ENCODE peak calls at places on chromosomes 12 and 14, in eight cellular contexts. X is A549, Q is stomach, B is HepG2, O is SK-N-SH, I is sigmoid colon, A is suprapubic skin, J is upper lobe of left lung. N is an unnamed sample.

GRCh38 chr12:101832030-101832429 is 1.3 kb upstream of the GNPTAB start:
- DNase-seq in B (no peak), I (no peak), A (no peak), X (no peak), J (no peak), Q (no peak), O (no peak), N (no peak)

GRCh38 chr12:5064913-5065490 is 21.3 kb downstream of the KCNA5 start:
- DNase-seq in Q (no peak), X (no peak), B (no peak), J (no peak), A (no peak), I (no peak), O (no peak), N (no peak)

GRCh38 chr14:95025218-95025617 is 132.1 kb downstream of the DICER1 start:
- DNase-seq in Q (no peak), X (no peak), B (no peak), I (no peak), A (no peak), J (no peak), O (no peak), N (no peak)

GRCh38 chr12:33581613-33582122 is 142.0 kb upstream of the SYT10 start:
- DNase-seq in X (no peak), Q (no peak), O (no peak), I (no peak), A (no peak), J (no peak), B (no peak), N (no peak)

GRCh38 chr14:49549881-49550280 is 36.3 kb downstream of the RPS29 start:
- DNase-seq in A (no peak), J (no peak), O (no peak), X (peak), I (no peak), Q (no peak), B (no peak), N (no peak)

GRCh38 chr14:35999264-35999663 is 173.1 kb downstream of the BRMS1L start:
- DNase-seq in B (no peak), Q (no peak), I (no peak), A (no peak), J (no peak), O (no peak), X (no peak), N (no peak)

GRCh38 chr14:62077676-62078261 is 315.5 kb downstream of the SNAPC1 start:
- DNase-seq in B (no peak), A (no peak), X (no peak), O (no peak), I (no peak), J (no peak), Q (no peak), N (no peak)

GRCh38 chr12:78406776-78407335 is 457.7 kb upstream of the SYT1 start:
- DNase-seq in O (no peak), Q (no peak), X (no peak), I (no peak), A (no peak), J (no peak), B (no peak), N (no peak)

GRCh38 chr14:55316528-55316927 is 45.3 kb downstream of the FBXO34 start:
- DNase-seq in X (no peak), O (no peak), Q (no peak), A (no peak), I (no peak), B (no peak), J (no peak), N (no peak)

GRCh38 chr14:54815016-54815415 is 87.6 kb downstream of the GCH1 start:
- DNase-seq in X (no peak), Q (no peak), J (no peak), B (no peak), I (no peak), A (no peak), O (no peak), N (no peak)

GRCh38 chr14:79161576-79161975 is 991.4 kb downstream of the NRXN3 start:
- DNase-seq in O (no peak), A (no peak), X (peak), J (no peak), B (no peak), Q (no peak), I (no peak), N (no peak)

GRCh38 chr12:51886021-51886710 is 1.7 kb upstream of the ANKRD33 start:
- DNase-seq in O (no peak), A (peak), I (peak), Q (no peak), B (peak), X (peak), J (no peak), N (no peak)

GRCh38 chr12:113988976-113989375 is 22.9 kb upstream of the RBM19 start:
- DNase-seq in X (no peak), B (no peak), A (no peak), I (no peak), O (no peak), Q (no peak), J (no peak), N (no peak)

GRCh38 chr12:38056701-38057689 is 259.6 kb upstream of the ALG10B start:
- DNase-seq in O (no peak), J (peak), X (peak), I (no peak), B (no peak), Q (no peak), A (no peak), N (no peak)

GRCh38 chr14:52400846-52401245 is 86.7 kb downstream of the PTGER2 start:
- DNase-seq in Q (no peak), B (no peak), I (no peak), A (no peak), X (no peak), O (no peak), J (no peak), N (no peak)

GRCh38 chr12:25723286-25723685 is 170.2 kb upstream of the LMNTD1 start:
- DNase-seq in O (no peak), X (no peak), J (no peak), I (no peak), Q (no peak), A (no peak), B (no peak), N (no peak)

GRCh38 chr14:35347323-35348043 is 55.3 kb downstream of the PSMA6 start:
- DNase-seq in J (peak), A (peak), B (peak), X (no peak), Q (no peak), O (peak), I (peak), N (peak)

GRCh38 chr14:34424488-34424887 is 37.6 kb downstream of the SPTSSA start:
- DNase-seq in A (no peak), O (no peak), Q (no peak), I (no peak), X (no peak), B (no peak), J (no peak), N (no peak)

GRCh38 chr12:99722690-99723486 is 75.3 kb downstream of the GARIN6 start:
- DNase-seq in Q (no peak), I (peak), B (no peak), J (peak), A (no peak), X (no peak), O (no peak), N (no peak)

GRCh38 chr12:51941669-51942455 is 9.6 kb upstream of the ACVR1B start:
- DNase-seq in B (no peak), A (no peak), X (no peak), I (no peak), J (no peak), O (no peak), Q (peak), N (no peak)

GRCh38 chr14:103232831-103233319 is 101.2 kb upstream of the EIF5 start:
- DNase-seq in A (no peak), O (peak), Q (no peak), B (no peak), I (no peak), X (no peak), J (peak), N (no peak)

GRCh38 chr12:5344131-5344530 is 87.8 kb upstream of the NTF3 start:
- DNase-seq in O (no peak), A (no peak), J (no peak), X (no peak), Q (no peak), I (no peak), B (no peak), N (no peak)

GRCh38 chr12:6426882-6427671 is 17.7 kb upstream of the CD27 start:
- DNase-seq in J (no peak), O (no peak), X (no peak), A (peak), Q (peak), I (no peak), B (no peak), N (no peak)

GRCh38 chr14:68160779-68161546 is 341.4 kb downstream of the RAD51B start:
- DNase-seq in O (no peak), X (no peak), I (no peak), J (no peak), A (no peak), B (no peak), Q (no peak), N (no peak)

GRCh38 chr12:25496098-25496587 is 56.9 kb downstream of the LMNTD1 start:
- DNase-seq in J (no peak), O (no peak), A (no peak), X (no peak), Q (no peak), I (no peak), B (no peak), N (no peak)

GRCh38 chr12:112182499-112182898 is 57.1 kb downstream of the TRAFD1 start:
- DNase-seq in B (no peak), Q (no peak), A (no peak), I (peak), J (peak), X (no peak), O (no peak), N (no peak)

GRCh38 chr12:40551466-40551865 is 140.8 kb upstream of the CNTN1 start:
- DNase-seq in B (no peak), X (no peak), Q (no peak), J (no peak), O (no peak), I (no peak), A (no peak), N (no peak)

GRCh38 chr14:91780452-91780851 is 48.6 kb upstream of the CATSPERB start:
- DNase-seq in O (no peak), A (no peak), I (no peak), Q (no peak), B (peak), J (no peak), X (peak), N (no peak)

GRCh38 chr12:94621662-94622359 is 28.5 kb downstream of the TMCC3 start:
- DNase-seq in I (no peak), Q (no peak), B (no peak), J (no peak), O (no peak), A (no peak), X (no peak), N (no peak)

GRCh38 chr12:56373515-56373914 is 10.9 kb upstream of the APOF start:
- DNase-seq in Q (no peak), O (no peak), I (no peak), A (no peak), X (no peak), J (no peak), B (no peak), N (no peak)
- TF ChIP-seq EP300 in Q (no peak), O (no peak), I (no peak), A (no peak), X (no peak), J (no peak), B (no peak), N (no peak)

DNA sequence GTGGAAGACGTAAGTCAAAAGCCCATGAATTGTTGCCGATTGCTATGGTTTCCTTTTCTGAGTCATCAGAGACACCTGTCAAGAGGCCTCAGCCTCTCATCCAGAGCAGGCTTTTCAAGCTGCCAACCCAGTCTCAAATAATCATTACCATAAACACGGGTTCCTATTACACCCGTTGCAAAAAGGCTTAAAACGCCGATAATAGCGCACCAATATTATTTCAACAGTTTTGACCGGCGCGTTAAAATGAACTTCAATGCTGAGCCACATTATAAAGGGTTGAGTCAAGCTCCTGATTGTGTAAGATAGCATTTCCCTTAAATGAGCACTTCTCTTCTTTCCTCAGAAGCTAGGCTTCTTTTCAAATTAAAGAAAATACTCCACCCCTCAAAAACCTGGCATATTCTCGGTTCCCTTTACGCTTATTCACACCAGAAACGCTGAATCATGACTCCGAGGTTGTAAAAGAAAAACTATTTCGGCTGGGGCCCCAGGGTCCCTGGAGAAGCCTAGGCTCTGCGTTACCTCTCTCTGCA is 1.4 kb downstream of the TMTC1 start:
- DNase-seq in X (no peak), O (no peak), I (no peak), A (no peak), Q (no peak), J (no peak), B (no peak), N (no peak)
- H3K4me3 ChIP-seq in X (no peak), O (no peak), I (peak), A (peak), Q (peak), J (peak), B (no peak), N (peak)

GRCh38 chr12:82383930-82384513 is 25.7 kb downstream of the METTL25 start:
- DNase-seq in Q (no peak), X (peak), I (no peak), J (no peak), O (no peak), A (no peak), B (no peak), N (no peak)
- TF ChIP-seq EP300 in Q (no peak), X (no peak), I (no peak), J (no peak), O (no peak), A (no peak), B (no peak), N (no peak)

GRCh38 chr12:67647547-67648305 is 819 bp upstream of the DYRK2 start:
- DNase-seq in X (peak), J (peak), B (peak), Q (peak), I (peak), A (peak), O (peak), N (peak)

GRCh38 chr12:67645571-67645970 is 3.0 kb upstream of the DYRK2 start:
- DNase-seq in J (no peak), Q (no peak), A (no peak), O (no peak), B (no peak), X (no peak), I (no peak), N (no peak)

GRCh38 chr12:67646775-67647174 is 1.8 kb upstream of the DYRK2 start:
- DNase-seq in X (no peak), J (no peak), Q (no peak), O (no peak), B (no peak), I (no peak), A (no peak), N (no peak)

GRCh38 chr12:67648306-67649164 is at the start of gene DYRK2:
- DNase-seq in B (peak), J (peak), Q (peak), I (peak), X (peak), A (peak), O (peak), N (peak)

DNA sequence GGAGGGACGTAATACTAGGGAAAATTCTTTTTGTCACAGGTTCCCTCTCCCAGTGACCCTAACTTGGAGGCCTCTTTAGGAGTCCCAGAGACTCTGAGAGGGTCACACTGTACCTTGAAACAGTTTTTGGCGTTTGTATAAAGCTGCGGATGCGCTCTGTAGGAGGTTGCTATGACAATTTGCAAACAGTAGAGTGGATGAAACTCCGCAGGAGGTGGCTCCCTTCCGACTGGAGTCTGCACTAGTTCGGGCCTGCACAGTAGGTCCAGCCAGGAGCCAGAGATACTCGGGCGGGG is 1.3 kb upstream of the DYRK2 start:
- DNase-seq in A (no peak), B (no peak), O (no peak), X (no peak), I (no peak), J (no peak), Q (no peak), N (no peak)
- H3K4me3 ChIP-seq in A (peak), B (peak), O (no peak), X (peak), I (peak), J (peak), Q (no peak), N (no peak)